ENCODE peak calls at places on chromosomes 1 and 21, in six cellular contexts. Y is cardiac muscle cell, I is fibroblast of villous mesenchyme, L is PC-9, G is astrocyte of the spinal cord, V is stomach. P is an unnamed sample.

GRCh38 chr1:186957339-186957738 is 128.6 kb downstream of the PLA2G4A start:
- DNase-seq in V (no peak), Y (no peak), I (no peak), G (no peak), L (no peak), P (no peak)

GRCh38 chr1:196875935-196876334 is 11.9 kb upstream of the CFHR4 start:
- DNase-seq in Y (no peak), I (no peak), L (no peak), G (no peak), V (no peak), P (no peak)

GRCh38 chr1:46041551-46041950 is 90.9 kb downstream of the PIK3R3 start:
- DNase-seq in G (no peak), L (no peak), V (no peak), I (no peak), Y (no peak), P (no peak)

GRCh38 chr1:5768014-5768413 is 224.2 kb downstream of the NPHP4 start:
- DNase-seq in V (no peak), I (no peak), Y (no peak), G (no peak), L (no peak), P (no peak)

GRCh38 chr21:33402011-33402979 is 918 bp upstream of the IFNGR2 start:
- DNase-seq in G (peak), L (no peak), I (peak), Y (peak), V (peak), P (peak)

GRCh38 chr1:7262611-7263010 is 477.4 kb downstream of the CAMTA1 start:
- DNase-seq in Y (no peak), V (peak), G (no peak), I (no peak), L (no peak), P (no peak)

GRCh38 chr1:75430526-75430925 is 180.4 kb downstream of the SLC44A5 start:
- DNase-seq in I (no peak), V (no peak), Y (no peak), L (no peak), G (peak), P (peak)

GRCh38 chr1:204398197-204399125 is 13.2 kb downstream of the PPP1R15B start:
- DNase-seq in I (peak), G (peak), L (peak), V (peak), Y (peak), P (peak)

GRCh38 chr21:31098576-31099005 is 60.3 kb upstream of the KRTAP19-8 start:
- DNase-seq in Y (peak), L (peak), G (peak), I (peak), V (peak), P (peak)

GRCh38 chr1:228867093-228867950 is 132.0 kb downstream of the RHOU start:
- DNase-seq in L (no peak), Y (peak), G (peak), I (peak), V (peak), P (peak)

GRCh38 chr1:17233675-17234074 is 15.2 kb upstream of the PADI3 start:
- DNase-seq in L (peak), V (peak), G (peak), I (peak), Y (no peak), P (peak)

GRCh38 chr21:42301371-42302291 is 13.6 kb downstream of the TFF3 start:
- DNase-seq in L (no peak), V (no peak), Y (no peak), G (no peak), I (no peak), P (no peak)

DNA sequence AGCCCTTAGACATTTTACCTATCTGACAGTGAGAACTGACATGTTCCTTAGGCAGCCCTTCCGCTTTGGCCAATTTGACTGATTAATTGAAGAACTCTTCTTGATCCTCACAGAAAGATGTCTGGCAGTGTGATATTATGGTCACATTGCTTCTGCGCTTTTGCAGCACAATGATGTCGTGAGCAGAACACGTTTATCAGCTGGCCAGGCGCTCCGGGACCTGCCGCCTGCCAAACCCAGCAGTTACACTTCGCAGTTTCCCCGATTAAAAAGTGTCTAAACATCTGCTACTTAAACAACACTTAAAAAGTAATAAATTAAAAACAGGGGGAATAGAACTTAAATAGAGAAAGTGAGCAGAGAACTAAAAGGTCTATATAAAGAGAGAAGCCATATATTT is 103.5 kb upstream of the ETS2 start:
- DNase-seq in I (no peak), G (no peak), V (no peak), L (no peak), Y (no peak), P (no peak)
- H3K4me3 ChIP-seq in I (no peak), G (no peak), V (no peak), L (no peak), Y (no peak), P (no peak)

GRCh38 chr1:52602328-52603300 is at the start of gene GPX7:
- DNase-seq in V (peak), L (no peak), G (peak), I (peak), Y (peak), P (peak)
- H3K4me3 ChIP-seq in V (peak), L (no peak), G (peak), I (peak), Y (peak), P (peak)

GRCh38 chr1:11782127-11782708 is 20.2 kb downstream of the C1orf167 start:
- DNase-seq in V (no peak), I (no peak), L (no peak), Y (no peak), G (no peak), P (no peak)

GRCh38 chr1:11784993-11785769 is 20.6 kb downstream of the MTHFR start:
- DNase-seq in I (peak), G (peak), Y (peak), L (peak), V (peak), P (peak)

GRCh38 chr1:11786168-11786567 is 19.6 kb downstream of the MTHFR start:
- DNase-seq in V (no peak), Y (no peak), G (no peak), I (no peak), L (no peak), P (no peak)

GRCh38 chr1:11783556-11783955 is 21.6 kb downstream of the C1orf167 start:
- DNase-seq in L (no peak), Y (no peak), I (no peak), V (no peak), G (no peak), P (no peak)

DNA sequence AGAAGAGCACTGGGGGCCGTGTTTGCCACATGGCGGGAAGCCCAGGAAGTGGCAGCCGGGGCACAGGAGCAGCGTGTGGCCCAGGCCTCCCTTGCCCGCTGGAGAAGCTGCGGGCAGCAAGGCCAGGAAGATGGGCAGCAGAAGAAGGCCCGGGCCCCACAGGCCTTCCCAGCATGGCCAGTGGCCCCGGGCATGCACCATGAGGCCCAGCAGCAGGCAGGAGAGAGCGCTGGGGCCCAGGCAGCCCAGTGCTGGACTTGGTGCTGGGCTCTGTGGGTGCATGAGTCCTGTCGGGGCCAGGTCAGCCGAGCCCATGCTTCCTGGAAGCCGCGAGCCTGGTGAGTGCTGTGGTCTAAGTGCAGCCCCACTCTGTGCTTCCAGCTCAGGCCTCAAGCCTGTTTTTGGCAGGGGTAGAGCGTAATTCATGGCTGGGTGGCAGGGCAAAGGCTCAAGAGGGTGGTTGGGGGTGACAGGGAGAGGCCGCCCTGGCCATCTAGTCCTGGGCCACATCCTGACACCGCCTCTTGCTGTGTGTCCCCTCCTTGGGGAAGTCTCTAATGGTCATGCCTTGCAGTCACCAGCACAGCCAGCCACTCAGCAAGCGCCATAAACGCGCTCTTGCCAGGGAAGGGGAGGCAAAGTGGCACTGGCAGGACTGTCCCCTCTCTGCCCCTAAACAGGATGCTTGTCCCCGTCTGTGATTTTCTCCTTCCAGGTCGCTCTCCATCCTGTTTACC is 21.3 kb downstream of the MTHFR start:
- DNase-seq in I (no peak), G (no peak), Y (no peak), L (no peak), V (no peak), P (no peak)
- H3K4me3 ChIP-seq in I (peak), G (no peak), Y (peak), L (no peak), V (peak), P (no peak)

GRCh38 chr1:167629681-167630567 is at the start of gene RCSD1:
- DNase-seq in V (peak), Y (peak), G (no peak), I (no peak), L (no peak), P (no peak)

GRCh38 chr1:167630568-167631385 is 745 bp downstream of the RCSD1 start:
- DNase-seq in I (no peak), Y (peak), L (no peak), G (no peak), V (no peak), P (peak)

GRCh38 chr1:167627615-167627864 is 2.5 kb upstream of the RCSD1 start:
- DNase-seq in L (no peak), I (no peak), V (no peak), Y (no peak), G (no peak), P (no peak)

GRCh38 chr1:167628754-167629515 is 1.1 kb upstream of the RCSD1 start:
- DNase-seq in L (no peak), Y (no peak), I (no peak), G (no peak), V (no peak), P (no peak)

DNA sequence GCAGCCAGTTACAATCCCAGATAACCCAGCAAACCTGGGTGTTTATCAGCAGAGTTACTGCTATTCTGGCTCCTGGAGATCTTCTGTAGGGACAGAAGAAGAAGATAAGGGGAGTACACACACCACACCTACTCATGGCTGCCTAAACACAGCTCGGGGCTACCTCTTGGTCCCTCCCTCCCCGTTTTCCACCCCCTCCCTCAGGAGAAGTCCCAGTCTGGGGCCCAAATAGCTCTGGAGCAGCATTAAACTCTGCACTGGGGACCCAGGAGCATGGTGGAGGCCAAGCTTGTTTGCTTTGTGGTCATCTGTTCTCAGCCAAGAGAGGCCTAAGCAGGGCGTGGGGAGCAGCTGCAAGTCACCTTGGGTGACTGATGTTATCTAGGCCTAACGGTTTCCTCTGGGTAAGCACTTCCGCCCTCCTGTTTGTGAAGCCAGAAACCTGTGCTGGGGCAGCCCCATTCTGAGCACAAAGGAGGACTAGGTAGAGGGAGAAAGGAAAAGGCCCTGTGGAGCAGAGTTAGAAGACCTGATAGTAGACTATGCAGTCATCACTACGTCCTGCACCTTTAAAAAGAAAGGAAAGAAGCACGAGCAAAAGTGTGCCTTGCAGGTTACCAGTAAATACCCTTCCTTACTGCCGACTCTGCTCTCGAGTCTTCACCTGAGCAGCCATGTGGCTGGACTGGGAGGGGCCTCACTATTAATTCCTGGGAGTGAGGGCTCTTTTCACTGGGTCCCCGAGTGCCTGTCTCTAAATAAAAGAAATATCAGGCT is 2.0 kb upstream of the RCSD1 start:
- DNase-seq in V (peak), I (no peak), L (peak), Y (no peak), G (no peak), P (no peak)
- H3K4me3 ChIP-seq in V (no peak), I (no peak), L (no peak), Y (no peak), G (no peak), P (no peak)

GRCh38 chr1:239221656-239222055 is 164.7 kb upstream of the CHRM3 start:
- DNase-seq in Y (no peak), I (no peak), G (no peak), L (no peak), V (no peak), P (no peak)
- H3K4me3 ChIP-seq in Y (no peak), I (no peak), G (no peak), L (no peak), V (no peak), P (no peak)

P was measured in choroid plexus epithelial cell.